ENCODE peak calls at places on chromosomes 12 and 14, in six cellular contexts. S, N, J, G, D and F are unnamed samples.

GRCh38 chr12:99111600-99111999 is 466.5 kb downstream of the APAF1 start:
- DNase-seq in S (no peak), N (no peak), J (no peak), G (no peak), D (peak), F (no peak)

GRCh38 chr12:15220961-15221885 is at the start of gene RERG:
- DNase-seq in S (peak), N (peak), J (peak), G (peak), D (peak), F (peak)

GRCh38 chr14:51525705-51526104 is 126.0 kb upstream of the FRMD6 start:
- DNase-seq in S (no peak), N (no peak), J (no peak), G (no peak), D (no peak), F (no peak)

GRCh38 chr12:97471194-97471593 is 8.6 kb downstream of the RMST start:
- DNase-seq in S (no peak), N (no peak), J (no peak), G (no peak), D (no peak), F (no peak)

GRCh38 chr12:71046215-71046614 is 111.6 kb downstream of the TSPAN8 start:
- DNase-seq in S (no peak), N (no peak), J (no peak), G (peak), D (no peak), F (no peak)

GRCh38 chr12:29309320-29309902 is 71.6 kb downstream of the ERGIC2 start:
- DNase-seq in S (no peak), N (peak), J (no peak), G (peak), D (no peak), F (no peak)

GRCh38 chr14:58749066-58749669 is 111.4 kb downstream of the DACT1 start:
- DNase-seq in S (no peak), N (peak), J (peak), G (peak), D (no peak), F (no peak)

GRCh38 chr14:66378712-66379111 is 107.5 kb upstream of the CCDC196 start:
- DNase-seq in S (no peak), N (no peak), J (no peak), G (no peak), D (no peak), F (no peak)

DNA sequence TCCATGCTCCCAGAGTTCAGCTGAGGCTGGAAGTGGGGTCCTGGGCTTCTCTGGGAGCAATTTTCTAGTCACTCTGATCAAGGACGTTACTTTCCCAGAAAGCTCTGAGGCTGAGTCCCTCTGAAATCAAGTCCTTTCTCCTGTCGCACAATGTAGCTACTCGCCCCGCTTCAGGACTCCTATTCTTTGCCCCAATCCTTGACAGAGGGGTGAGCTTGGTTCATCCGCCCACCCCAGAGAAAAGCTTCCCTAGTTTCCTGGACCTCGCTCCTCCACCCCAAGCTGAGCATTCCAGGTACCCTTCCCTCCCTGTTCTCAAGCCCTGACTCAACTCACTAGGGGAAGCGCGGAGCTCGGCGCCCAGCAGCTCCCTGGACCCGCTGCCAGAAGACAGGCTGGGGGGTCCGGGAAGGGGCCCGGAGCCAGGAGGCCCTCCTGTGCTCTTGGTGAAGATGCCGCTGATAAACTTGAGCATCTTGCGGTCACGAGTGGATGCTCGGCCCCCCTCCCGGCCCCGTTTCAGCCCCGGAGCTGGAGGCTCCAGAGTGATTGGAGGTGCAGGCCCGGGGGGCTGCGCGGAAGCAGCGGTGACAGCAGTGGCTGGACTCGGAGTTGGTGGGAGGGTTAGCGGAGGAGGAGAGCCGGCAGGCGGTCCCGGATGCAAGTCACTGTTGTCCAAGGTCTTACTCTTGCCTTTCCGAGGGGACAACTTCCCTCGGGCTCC is 1.6 kb downstream of the AGAP2 start:
- DNase-seq in S (no peak), N (no peak), J (no peak), G (no peak), D (peak), F (no peak)
- TF ChIP-seq EZH2 in S (no peak), N (no peak), J (no peak), G (peak), D (no peak), F (no peak)

DNA sequence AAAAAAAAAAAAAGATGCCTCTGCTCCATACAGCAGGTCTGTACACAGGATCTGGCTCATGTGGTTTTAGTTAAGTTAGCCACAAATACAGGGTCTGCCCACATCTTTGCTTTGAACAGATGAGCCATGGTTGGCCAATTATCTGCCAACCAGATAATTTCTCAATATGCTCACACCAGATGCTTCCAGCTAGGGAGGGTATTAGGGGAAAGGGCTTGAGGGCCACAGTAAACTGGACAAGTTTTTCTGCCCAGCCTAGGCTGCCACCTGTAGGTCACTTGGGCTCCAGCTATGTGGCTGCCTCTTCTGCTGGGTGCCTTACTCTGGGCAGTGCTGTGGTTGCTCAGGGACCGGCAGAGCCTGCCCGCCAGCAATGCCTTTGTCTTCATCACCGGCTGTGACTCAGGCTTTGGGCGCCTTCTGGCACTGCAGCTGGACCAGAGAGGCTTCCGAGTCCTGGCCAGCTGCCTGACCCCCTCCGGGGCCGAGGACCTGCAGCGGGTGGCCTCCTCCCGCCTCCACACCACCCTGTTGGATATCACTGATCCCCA is 776 bp downstream of the RDH5 start:
- DNase-seq in S (no peak), N (peak), J (no peak), G (peak), D (peak), F (peak)
- H3K27ac ChIP-seq in S (no peak), N (peak), J (no peak), G (peak), D (no peak), F (no peak)

DNA sequence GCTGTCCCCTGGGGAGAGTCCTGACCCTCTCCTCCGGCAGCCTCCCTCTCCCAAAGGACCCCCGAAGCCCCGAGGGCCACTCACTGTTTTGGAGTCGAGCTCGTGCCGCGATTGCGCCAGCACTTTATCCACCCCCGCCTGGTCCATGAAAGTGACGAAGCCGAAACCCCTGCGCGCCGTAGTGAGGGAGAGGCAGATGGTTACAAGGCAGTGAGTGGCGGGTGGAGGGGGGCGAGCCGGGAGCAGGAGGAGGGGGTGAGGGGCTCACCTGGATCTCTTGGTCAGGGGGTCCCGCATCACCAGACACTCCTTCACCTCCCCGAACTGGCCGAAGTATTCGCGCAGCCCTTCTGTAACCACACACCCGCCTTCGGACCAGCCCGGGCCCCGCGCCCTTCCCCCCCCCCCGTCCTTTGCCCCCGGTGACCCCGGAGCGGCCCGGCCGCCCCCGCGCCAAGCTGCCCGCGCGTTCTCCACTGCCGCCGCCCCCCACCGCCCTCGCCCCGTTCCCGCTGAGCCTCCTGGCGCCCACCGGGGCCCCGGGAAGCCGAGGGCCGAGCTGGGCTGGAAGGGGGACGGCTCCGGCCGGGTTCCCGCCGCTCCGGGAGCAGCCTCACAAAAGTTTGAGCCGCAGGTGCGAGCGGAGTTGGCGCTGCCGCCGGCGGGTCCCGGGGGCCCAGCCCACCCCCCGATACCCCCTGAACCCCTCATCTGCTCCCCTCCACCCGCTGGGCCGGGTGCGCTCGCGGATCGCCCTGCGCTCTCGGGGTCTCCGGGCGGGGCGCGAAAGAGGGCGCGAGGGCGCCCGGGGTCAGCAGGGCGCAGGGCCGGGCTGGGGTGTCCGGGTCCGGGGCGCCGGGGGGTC is 808 bp downstream of the MSI1 start:
- DNase-seq in S (no peak), N (no peak), J (no peak), G (no peak), D (peak), F (no peak)
- TF ChIP-seq EZH2 in S (no peak), N (no peak), J (no peak), G (peak), D (no peak), F (no peak)

DNA sequence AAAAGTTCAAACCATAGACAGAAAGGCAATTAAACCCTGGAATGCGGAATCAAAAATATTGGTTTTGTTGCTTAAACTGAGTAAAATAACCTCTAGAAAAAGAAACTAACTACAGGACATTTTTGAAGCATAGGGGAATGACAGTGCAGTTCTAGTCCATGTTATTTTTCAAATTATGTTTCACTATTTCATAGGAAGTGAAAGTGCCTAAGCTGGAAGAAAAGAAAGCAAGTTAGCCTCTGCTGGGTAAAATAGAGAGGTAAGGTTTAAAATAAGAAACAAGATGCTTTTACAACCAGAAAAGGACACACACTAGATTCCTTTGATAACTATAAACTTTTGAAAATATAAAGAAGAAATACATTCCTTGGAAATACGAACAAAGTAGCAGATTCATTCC is 1.1 kb downstream of the CLECL1 start:
- DNase-seq in S (no peak), N (no peak), J (peak), G (no peak), D (no peak), F (no peak)
- H3K27ac ChIP-seq in S (no peak), N (no peak), J (peak), G (no peak), D (no peak), F (no peak)

GRCh38 chr14:94293578-94293924 is 483 bp upstream of the SERPINA10 start:
- DNase-seq in S (no peak), N (no peak), J (no peak), G (no peak), D (no peak), F (no peak)

GRCh38 chr14:94292872-94293577 is at the start of gene SERPINA10:
- DNase-seq in S (no peak), N (no peak), J (no peak), G (no peak), D (no peak), F (no peak)

GRCh38 chr14:94291159-94291905 is 1.7 kb downstream of the SERPINA10 start:
- DNase-seq in S (no peak), N (no peak), J (no peak), G (no peak), D (no peak), F (no peak)

GRCh38 chr14:94291906-94292525 is 1.1 kb downstream of the SERPINA10 start:
- DNase-seq in S (no peak), N (no peak), J (no peak), G (no peak), D (no peak), F (no peak)

DNA sequence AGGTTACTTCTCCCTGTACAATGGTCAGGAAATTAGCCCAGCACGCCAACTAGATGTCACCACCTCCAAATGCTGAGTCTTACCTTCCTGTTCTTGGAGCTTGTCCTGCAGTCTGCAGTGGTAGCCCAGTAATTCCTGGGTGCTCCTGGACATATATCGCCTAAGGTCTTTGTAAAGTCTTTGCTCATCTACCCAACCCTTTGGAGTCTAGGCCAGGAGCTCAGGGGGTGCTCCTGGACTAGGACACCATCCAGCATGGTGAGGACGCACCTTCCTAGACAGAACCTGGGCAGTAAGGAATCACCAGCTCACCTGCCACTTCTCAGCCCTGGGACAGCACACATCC is 569 bp downstream of the SERPINA10 start:
- DNase-seq in S (no peak), N (no peak), J (no peak), G (no peak), D (no peak), F (no peak)
- TF ChIP-seq EZH2 in S (no peak), N (no peak), J (no peak), G (no peak), D (no peak), F (no peak)

GRCh38 chr14:64658201-64658600 is 46.0 kb upstream of the PLEKHG3 start:
- DNase-seq in S (no peak), N (no peak), J (no peak), G (no peak), D (no peak), F (no peak)

GRCh38 chr14:64656986-64657385 is 47.2 kb upstream of the PLEKHG3 start:
- DNase-seq in S (no peak), N (no peak), J (no peak), G (no peak), D (no peak), F (no peak)

GRCh38 chr14:64649383-64649998 is 54.7 kb upstream of the PLEKHG3 start:
- DNase-seq in S (no peak), N (no peak), J (no peak), G (peak), D (no peak), F (no peak)

GRCh38 chr14:64654931-64655330 is 49.3 kb upstream of the PLEKHG3 start:
- DNase-seq in S (no peak), N (no peak), J (no peak), G (no peak), D (no peak), F (no peak)

DNA sequence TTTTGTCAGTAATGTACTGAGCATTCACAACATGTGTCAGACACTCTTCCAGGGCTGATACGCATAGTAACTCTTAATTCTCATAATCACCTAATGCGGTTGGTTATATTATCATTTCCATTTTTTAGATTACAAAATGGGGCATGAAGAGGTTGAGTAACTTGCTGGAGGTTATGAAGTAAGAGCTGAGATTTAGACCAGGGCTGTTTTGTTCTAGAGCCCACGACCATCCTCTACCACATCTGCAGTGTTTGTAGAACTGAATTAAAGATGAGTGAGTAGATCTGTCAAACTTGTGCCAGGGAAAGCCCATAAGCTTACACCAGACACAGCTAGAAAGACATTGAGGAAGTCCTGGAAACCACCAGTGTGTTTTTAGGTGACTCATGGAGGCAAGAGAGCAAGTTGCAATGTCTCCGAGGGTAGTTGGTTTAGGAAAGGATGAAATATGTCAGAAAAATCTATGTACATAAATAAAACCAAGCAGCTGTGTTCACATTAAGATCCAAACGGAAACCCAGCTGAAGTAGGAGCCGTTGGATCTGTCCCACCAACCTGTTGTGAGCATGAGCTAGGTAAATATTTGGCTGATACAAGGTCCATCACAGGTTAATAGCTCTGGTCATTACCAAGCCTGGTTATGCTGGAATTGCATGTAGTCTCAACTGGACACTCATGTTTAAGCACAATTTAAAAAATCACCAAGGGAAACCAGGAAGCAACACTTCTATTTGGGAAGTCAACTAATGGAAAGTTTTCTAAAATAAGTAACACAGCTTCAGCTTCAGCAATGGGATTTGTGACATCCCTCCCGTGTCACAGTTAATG is 49.9 kb upstream of the PLEKHG3 start:
- DNase-seq in S (no peak), N (no peak), J (no peak), G (peak), D (no peak), F (no peak)
- H3K27ac ChIP-seq in S (no peak), N (no peak), J (no peak), G (peak), D (no peak), F (peak)

DNA sequence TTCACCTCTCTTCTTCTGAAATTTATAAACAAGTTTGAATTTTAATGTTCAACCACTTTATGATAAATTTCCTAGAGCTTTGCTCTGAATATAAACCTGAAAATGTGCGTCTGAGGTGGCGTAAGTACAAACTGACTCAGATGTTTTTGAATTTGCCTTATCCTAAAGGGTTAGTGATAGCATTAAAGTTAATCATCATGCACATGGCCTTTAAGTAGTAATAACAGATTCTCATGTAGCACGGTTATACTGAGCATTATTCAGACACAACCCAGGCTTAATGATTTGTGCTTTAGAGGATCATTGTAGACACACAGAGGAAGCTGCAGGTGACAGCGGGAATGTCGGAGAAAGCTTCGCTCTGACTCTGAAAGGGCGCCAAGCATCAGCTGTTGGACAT is 91.0 kb downstream of the PLXNC1 start:
- DNase-seq in S (no peak), N (no peak), J (no peak), G (no peak), D (no peak), F (no peak)
- TF ChIP-seq EZH2 in S (no peak), N (no peak), J (no peak), G (no peak), D (no peak), F (no peak)

GRCh38 chr12:105235299-105235746 is 651 bp downstream of the APPL2 start:
- DNase-seq in S (peak), N (no peak), J (peak), G (no peak), D (peak), F (no peak)
- H3K27ac ChIP-seq in S (peak), N (peak), J (peak), G (peak), D (no peak), F (peak)

DNA sequence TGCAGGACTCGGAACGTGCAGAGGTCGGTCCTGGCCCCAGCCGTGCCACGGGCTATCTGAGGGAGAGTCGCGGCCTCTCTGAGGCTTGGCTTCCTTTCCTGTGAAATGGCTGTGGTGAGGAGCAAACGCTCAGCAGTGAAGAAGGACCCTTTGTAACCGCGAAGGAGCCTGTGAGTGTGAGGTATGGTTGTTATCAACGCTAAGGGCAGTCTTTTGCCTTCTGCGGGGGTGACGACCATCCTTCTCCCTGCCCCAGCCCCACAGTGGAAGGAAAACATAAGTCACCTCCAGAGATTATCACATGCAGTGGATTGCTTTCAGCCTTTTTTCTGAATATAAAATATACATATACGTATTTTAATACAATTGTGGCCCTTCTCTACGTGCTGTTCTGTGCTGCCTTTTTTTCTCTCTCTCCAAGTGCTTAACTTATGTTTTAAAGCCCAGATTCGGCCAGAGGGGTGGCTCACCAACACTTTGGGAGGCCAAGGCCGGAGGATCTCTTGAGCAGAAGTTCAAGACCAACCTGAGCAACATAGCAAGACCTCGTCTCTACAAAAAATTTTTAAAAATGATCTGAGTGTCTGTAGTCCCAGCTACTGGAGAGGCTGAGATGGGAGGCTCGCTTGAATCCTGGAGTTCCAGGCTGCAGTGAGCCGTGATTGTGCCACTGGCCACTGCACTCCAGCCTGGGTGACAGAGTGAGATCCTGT is 17.4 kb downstream of the TAMALIN start:
- DNase-seq in S (no peak), N (no peak), J (no peak), G (peak), D (no peak), F (no peak)
- TF ChIP-seq EZH2 in S (no peak), N (no peak), J (no peak), G (no peak), D (no peak), F (no peak)

GRCh38 chr14:43161477-43161876 is 1345.6 kb downstream of the FSCB start:
- DNase-seq in S (no peak), N (no peak), J (no peak), G (no peak), D (no peak), F (no peak)

GRCh38 chr14:43155258-43155657 is 1351.8 kb downstream of the FSCB start:
- DNase-seq in S (no peak), N (no peak), J (no peak), G (no peak), D (no peak), F (no peak)

GRCh38 chr14:43155924-43156323 is 1351.2 kb downstream of the FSCB start:
- DNase-seq in S (no peak), N (no peak), J (no peak), G (no peak), D (no peak), F (no peak)
- H3K27ac ChIP-seq in S (no peak), N (no peak), J (no peak), G (no peak), D (no peak), F (no peak)